ENCODE peak calls at places on chromosomes 3 and 15, in five cellular contexts. Q is fibroblast of the aortic adventitia, I is upper lobe of left lung, W is PC-3, S is body of pancreas. K is an unnamed sample.

GRCh38 chr3:177982034-177982433 is 554.2 kb upstream of the KCNMB2 start:
- DNase-seq in Q (peak), I (no peak), W (peak), S (no peak), K (no peak)

GRCh38 chr15:71082803-71083202 is 32.5 kb upstream of the THSD4 start:
- DNase-seq in Q (no peak), I (no peak), W (no peak), S (peak), K (no peak)

GRCh38 chr3:123880998-123881561 is 3.1 kb downstream of the MYLK start:
- DNase-seq in Q (peak), I (no peak), W (peak), S (no peak), K (no peak)

GRCh38 chr3:101216710-101217457 is 103.5 kb downstream of the IMPG2 start:
- DNase-seq in Q (peak), I (peak), W (no peak), S (peak), K (no peak)

GRCh38 chr3:190345878-190346277 is 23.6 kb upstream of the CLDN1 start:
- DNase-seq in Q (no peak), I (no peak), W (no peak), S (no peak), K (no peak)

GRCh38 chr15:92429378-92430066 is 35.8 kb downstream of the ST8SIA2 start:
- DNase-seq in Q (peak), I (no peak), W (peak), S (no peak), K (no peak)

GRCh38 chr3:139450155-139450554 is 26.2 kb downstream of the RBP2 start:
- DNase-seq in Q (no peak), I (no peak), W (no peak), S (peak), K (no peak)

GRCh38 chr15:50753463-50753862 is 12.0 kb downstream of the SPPL2A start:
- DNase-seq in Q (peak), I (no peak), W (no peak), S (no peak), K (no peak)

GRCh38 chr15:74243431-74243830 is 7.3 kb downstream of the CCDC33 start:
- DNase-seq in Q (no peak), I (no peak), W (no peak), S (no peak), K (no peak)

GRCh38 chr3:42014949-42015533 is 53.1 kb upstream of the ULK4 start:
- DNase-seq in Q (peak), I (peak), W (no peak), S (peak), K (no peak)

DNA sequence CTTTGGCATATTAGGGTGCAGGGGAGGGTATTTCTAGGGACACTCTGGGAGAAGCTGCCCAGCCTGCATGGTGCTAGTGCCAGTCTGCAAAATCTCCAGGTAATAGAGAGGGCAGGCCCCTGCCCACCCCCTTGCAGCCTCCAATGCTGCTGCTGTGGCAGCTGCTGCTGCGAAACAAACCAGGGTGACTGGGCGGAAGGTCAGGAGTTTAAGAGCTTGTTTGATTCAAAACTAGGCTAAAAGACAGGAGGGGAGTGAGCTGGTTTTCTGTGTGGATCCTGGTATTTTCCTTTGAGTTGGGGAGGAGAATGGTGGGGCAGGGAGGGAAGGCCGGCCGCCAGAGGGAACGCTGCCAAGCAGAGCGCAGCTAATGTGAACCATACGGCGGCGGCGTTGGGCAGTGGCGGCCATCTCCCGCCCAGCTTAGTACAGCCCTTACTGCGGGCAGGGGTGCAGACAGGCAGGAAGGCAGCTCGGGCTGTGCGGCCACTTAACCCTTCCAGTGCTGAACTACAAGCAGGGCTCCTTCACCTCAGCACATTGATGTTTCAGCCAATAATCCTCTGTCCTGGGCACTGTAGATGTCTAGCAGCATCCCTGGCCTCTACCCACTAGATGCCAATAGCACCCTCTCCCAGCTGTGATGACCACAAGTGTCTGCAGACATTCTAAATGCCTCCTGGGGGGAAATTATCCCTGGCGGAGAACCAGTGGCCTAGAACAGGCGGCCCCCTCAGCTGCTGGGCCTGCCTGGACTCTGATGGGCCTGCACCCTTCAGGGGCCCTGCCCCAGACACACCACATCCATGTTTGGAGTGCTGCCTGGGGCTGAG is 125.7 kb downstream of the EEFSEC start:
- DNase-seq in Q (peak), I (no peak), W (no peak), S (peak), K (peak)
- H3K4me3 ChIP-seq in Q (no peak), I (no peak), W (no peak), S (no peak), K (no peak)

GRCh38 chr15:27512281-27513001 is 541.5 kb downstream of the GABRG3 start:
- DNase-seq in Q (no peak), I (no peak), W (no peak), S (no peak), K (no peak)
- H3K4me3 ChIP-seq in Q (no peak), I (no peak), W (no peak), S (no peak), K (no peak)

DNA sequence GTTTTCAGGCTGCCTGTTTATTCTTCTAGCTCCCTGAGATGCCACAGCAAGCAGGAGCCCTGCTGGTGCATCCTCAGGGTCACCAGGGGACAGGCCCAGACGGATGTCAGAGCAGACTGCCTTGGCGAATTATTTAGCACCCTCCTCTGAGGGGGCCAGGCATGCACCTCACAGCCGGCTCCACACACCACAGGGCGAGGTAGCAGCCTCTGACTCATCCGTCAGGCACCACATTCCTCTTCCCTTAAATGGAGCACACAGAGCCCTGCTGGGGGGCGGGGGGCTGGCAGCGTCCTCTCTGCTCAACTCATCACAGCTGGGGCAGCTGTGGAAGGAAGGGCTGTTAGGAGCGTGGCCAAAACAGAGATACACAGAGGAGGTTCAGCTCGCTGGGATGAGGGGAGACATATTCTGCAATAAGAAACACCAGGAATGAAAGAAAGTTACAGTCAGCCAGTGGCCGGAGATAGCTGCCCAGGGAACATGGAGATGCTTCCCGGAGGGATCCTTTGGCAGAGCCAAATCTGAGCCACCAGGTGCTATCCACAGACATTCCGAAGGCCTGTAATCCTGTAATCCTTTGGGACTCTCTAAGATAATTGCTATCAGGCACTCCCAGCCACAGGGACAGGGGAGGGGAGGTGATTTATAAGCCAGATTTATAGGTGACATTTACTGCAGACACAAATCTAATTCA is 13.9 kb upstream of the PRICKLE2 start:
- DNase-seq in Q (peak), I (peak), W (peak), S (peak), K (peak)
- H3K4me3 ChIP-seq in Q (no peak), I (no peak), W (no peak), S (no peak), K (no peak)

GRCh38 chr3:35677797-35678196 is 38.5 kb downstream of the ARPP21 start:
- DNase-seq in Q (peak), I (no peak), W (no peak), S (no peak), K (no peak)

GRCh38 chr3:35680866-35681650 is 41.7 kb downstream of the ARPP21 start:
- DNase-seq in Q (no peak), I (no peak), W (no peak), S (no peak), K (no peak)

GRCh38 chr3:35675621-35676020 is 36.3 kb downstream of the ARPP21 start:
- DNase-seq in Q (no peak), I (no peak), W (no peak), S (no peak), K (no peak)

GRCh38 chr3:35679409-35680080 is 40.2 kb downstream of the ARPP21 start:
- DNase-seq in Q (no peak), I (no peak), W (no peak), S (no peak), K (no peak)

DNA sequence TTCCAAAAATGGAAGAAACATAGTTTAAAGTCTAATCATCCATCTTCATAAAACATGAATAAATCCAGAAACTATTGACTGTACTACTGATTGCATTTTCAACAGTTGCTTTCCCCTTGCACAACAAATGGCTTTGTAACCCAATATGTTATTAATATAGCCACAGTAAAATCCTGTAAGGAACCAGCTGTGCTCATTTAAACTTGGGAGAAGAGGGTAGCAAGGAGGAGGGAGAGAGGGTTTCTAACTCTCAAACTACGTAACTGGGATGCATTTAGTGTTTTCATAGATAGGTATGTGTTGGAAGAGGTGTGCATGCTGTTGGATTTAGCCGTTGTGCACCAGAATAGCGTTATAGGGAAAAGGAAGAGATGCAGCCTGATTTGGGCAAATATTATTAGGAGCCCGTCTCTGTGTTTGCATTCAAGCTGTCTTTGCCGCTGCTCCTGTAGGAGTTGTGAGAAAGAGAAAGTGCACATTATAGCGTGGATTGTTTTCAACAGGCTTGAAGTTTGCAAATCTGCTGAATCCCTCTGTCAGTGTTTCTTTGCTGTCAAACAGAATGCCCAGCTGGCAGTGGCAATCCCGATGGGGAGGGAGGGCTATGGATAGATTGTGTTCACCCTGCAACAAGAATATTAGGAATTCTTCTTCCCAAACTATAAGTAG is 39.4 kb downstream of the ARPP21 start:
- DNase-seq in Q (no peak), I (no peak), W (no peak), S (no peak), K (no peak)
- H3K4me3 ChIP-seq in Q (no peak), I (no peak), W (no peak), S (no peak), K (no peak)

GRCh38 chr3:128846501-128846900 is 32.9 kb upstream of the ACAD9 start:
- DNase-seq in Q (no peak), I (peak), W (no peak), S (peak), K (no peak)

GRCh38 chr3:128847631-128848370 is 31.6 kb upstream of the ACAD9 start:
- DNase-seq in Q (no peak), I (no peak), W (no peak), S (no peak), K (no peak)

GRCh38 chr3:128844502-128844901 is 34.9 kb upstream of the ACAD9 start:
- DNase-seq in Q (no peak), I (no peak), W (no peak), S (no peak), K (no peak)

GRCh38 chr3:128845119-128845518 is 34.3 kb upstream of the ACAD9 start:
- DNase-seq in Q (no peak), I (no peak), W (no peak), S (no peak), K (no peak)

GRCh38 chr3:128845695-128846491 is 33.5 kb upstream of the ACAD9 start:
- DNase-seq in Q (peak), I (peak), W (no peak), S (peak), K (peak)
- H3K4me3 ChIP-seq in Q (peak), I (peak), W (no peak), S (no peak), K (peak)

DNA sequence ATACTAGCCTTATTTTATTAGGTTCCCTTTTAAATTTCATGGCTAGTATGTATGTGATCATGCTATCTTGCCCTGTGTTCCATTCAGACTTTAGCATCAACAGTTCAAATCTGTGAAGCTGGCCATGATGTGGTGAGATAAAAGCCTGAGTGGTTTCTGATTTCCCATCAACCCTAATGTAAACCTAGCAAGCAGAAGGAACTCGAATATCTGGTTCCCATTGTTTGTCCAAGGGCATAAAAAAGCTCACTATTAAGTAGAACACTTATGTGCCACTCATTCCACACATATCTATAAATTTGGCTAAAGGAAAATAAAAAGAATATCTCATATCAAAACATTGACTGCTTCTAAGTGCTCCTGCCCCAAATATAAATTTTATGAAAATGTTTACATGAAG is 311.7 kb downstream of the CADM2 start:
- DNase-seq in Q (no peak), I (no peak), W (peak), S (no peak), K (no peak)
- H3K4me3 ChIP-seq in Q (no peak), I (no peak), W (no peak), S (no peak), K (no peak)

GRCh38 chr15:82999905-83000671 is 11.4 kb downstream of the C15orf40 start:
- DNase-seq in Q (peak), I (no peak), W (peak), S (peak), K (peak)
- H3K4me3 ChIP-seq in Q (peak), I (peak), W (peak), S (no peak), K (peak)

GRCh38 chr15:75649848-75650247 is 2.1 kb downstream of the SNX33 start:
- DNase-seq in Q (no peak), I (no peak), W (no peak), S (no peak), K (no peak)

GRCh38 chr15:75650908-75651809 is 3.4 kb downstream of the SNX33 start:
- DNase-seq in Q (no peak), I (peak), W (no peak), S (peak), K (no peak)

GRCh38 chr15:75647370-75648155 is at the start of gene SNX33:
- DNase-seq in Q (peak), I (peak), W (peak), S (peak), K (peak)

GRCh38 chr15:75648156-75649000 is 666 bp downstream of the SNX33 start:
- DNase-seq in Q (peak), I (peak), W (no peak), S (peak), K (peak)

DNA sequence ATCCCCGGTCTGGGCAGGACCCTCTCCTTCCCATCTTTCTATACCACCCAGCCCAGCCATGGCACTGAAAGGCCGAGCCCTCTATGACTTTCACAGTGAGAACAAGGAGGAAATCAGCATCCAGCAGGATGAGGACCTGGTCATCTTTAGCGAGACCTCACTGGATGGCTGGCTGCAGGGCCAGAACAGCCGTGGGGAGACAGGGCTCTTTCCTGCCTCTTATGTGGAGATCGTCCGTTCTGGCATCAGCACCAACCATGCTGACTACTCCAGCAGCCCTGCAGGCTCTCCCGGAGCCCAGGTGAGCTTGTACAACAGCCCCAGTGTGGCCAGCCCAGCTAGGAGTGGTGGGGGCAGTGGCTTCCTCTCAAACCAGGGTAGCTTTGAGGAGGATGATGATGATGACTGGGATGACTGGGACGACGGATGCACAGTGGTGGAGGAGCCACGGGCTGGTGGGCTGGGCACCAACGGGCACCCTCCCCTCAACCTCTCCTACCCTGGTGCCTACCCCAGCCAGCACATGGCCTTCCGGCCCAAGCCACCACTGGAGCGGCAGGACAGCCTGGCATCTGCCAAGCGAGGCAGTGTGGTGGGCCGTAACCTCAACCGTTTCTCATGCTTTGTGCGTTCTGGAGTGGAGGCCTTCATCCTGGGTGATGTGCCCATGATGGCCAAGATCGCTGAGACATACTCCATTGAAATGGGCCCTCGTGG is 1.5 kb downstream of the SNX33 start:
- DNase-seq in Q (no peak), I (no peak), W (no peak), S (no peak), K (no peak)
- H3K4me3 ChIP-seq in Q (peak), I (peak), W (peak), S (peak), K (peak)